ENCODE peak calls at places on chromosomes 7 and 10, in nine cellular contexts. One of them, this sample, is unnamed.

GRCh38 chr10:102612964-102613275 is 31.4 kb upstream of the TRIM8 start:
- DNase-seq in psoas muscle: no peak
- DNase-seq in lower lobe of right lung: peak; percentile 29
- DNase-seq in H1: no peak
- DNase-seq in mesenchymal stem cell: no peak
- DNase-seq in CD8-positive, alpha-beta T cell: peak; percentile 49
- DNase-seq in uterus: no peak
- DNase-seq in RWPE2: peak; percentile 18
- DNase-seq in fibroblast of lung: no peak
- DNase-seq in this sample: no peak

GRCh38 chr10:107034023-107034422 is 130.5 kb downstream of the SORCS1 start:
- DNase-seq in psoas muscle: no peak
- DNase-seq in lower lobe of right lung: no peak
- DNase-seq in H1: no peak
- DNase-seq in mesenchymal stem cell: no peak
- DNase-seq in CD8-positive, alpha-beta T cell: no peak
- DNase-seq in uterus: no peak
- DNase-seq in RWPE2: no peak
- DNase-seq in fibroblast of lung: no peak
- DNase-seq in this sample: no peak

GRCh38 chr7:151411551-151411950 is 1.7 kb upstream of the WDR86 start:
- DNase-seq in psoas muscle: peak; percentile 28
- DNase-seq in lower lobe of right lung: no peak
- DNase-seq in H1: no peak
- DNase-seq in mesenchymal stem cell: no peak
- DNase-seq in CD8-positive, alpha-beta T cell: no peak
- DNase-seq in uterus: no peak
- DNase-seq in RWPE2: no peak
- DNase-seq in fibroblast of lung: no peak
- DNase-seq in this sample: no peak

GRCh38 chr10:125629758-125630376 is 53.1 kb downstream of the TEX36 start:
- DNase-seq in psoas muscle: no peak
- DNase-seq in lower lobe of right lung: no peak
- DNase-seq in H1: no peak
- DNase-seq in mesenchymal stem cell: peak; percentile 10
- DNase-seq in CD8-positive, alpha-beta T cell: no peak
- DNase-seq in uterus: no peak
- DNase-seq in RWPE2: no peak
- DNase-seq in fibroblast of lung: peak; percentile 35
- DNase-seq in this sample: no peak

GRCh38 chr10:119693262-119693957 is 32.4 kb upstream of the INPP5F start:
- DNase-seq in psoas muscle: no peak
- DNase-seq in lower lobe of right lung: no peak
- DNase-seq in H1: no peak
- DNase-seq in mesenchymal stem cell: peak; percentile 57
- DNase-seq in CD8-positive, alpha-beta T cell: no peak
- DNase-seq in uterus: no peak
- DNase-seq in RWPE2: no peak
- DNase-seq in fibroblast of lung: peak; percentile 44
- DNase-seq in this sample: no peak

GRCh38 chr7:55239406-55239805 is 125.7 kb upstream of the LANCL2 start:
- DNase-seq in psoas muscle: no peak
- DNase-seq in lower lobe of right lung: no peak
- DNase-seq in H1: no peak
- DNase-seq in mesenchymal stem cell: no peak
- DNase-seq in CD8-positive, alpha-beta T cell: no peak
- DNase-seq in uterus: no peak
- DNase-seq in RWPE2: no peak
- DNase-seq in fibroblast of lung: no peak
- DNase-seq in this sample: no peak

GRCh38 chr7:132475669-132476116 is 100.6 kb downstream of the PLXNA4 start:
- DNase-seq in psoas muscle: no peak
- DNase-seq in lower lobe of right lung: no peak
- DNase-seq in H1: no peak
- DNase-seq in mesenchymal stem cell: no peak
- DNase-seq in CD8-positive, alpha-beta T cell: no peak
- DNase-seq in uterus: no peak
- DNase-seq in RWPE2: no peak
- DNase-seq in fibroblast of lung: peak; percentile 16
- DNase-seq in this sample: no peak

GRCh38 chr10:131556061-131556896 is 244.8 kb upstream of the TCERG1L start:
- DNase-seq in psoas muscle: no peak
- DNase-seq in lower lobe of right lung: no peak
- DNase-seq in H1: no peak
- DNase-seq in mesenchymal stem cell: no peak
- DNase-seq in CD8-positive, alpha-beta T cell: no peak
- DNase-seq in uterus: no peak
- DNase-seq in RWPE2: no peak
- DNase-seq in fibroblast of lung: no peak
- DNase-seq in this sample: no peak

GRCh38 chr10:100879741-100880360 is 32.9 kb upstream of the SLF2 start:
- DNase-seq in psoas muscle: no peak
- DNase-seq in lower lobe of right lung: no peak
- DNase-seq in H1: no peak
- DNase-seq in mesenchymal stem cell: no peak
- DNase-seq in CD8-positive, alpha-beta T cell: no peak
- DNase-seq in uterus: no peak
- DNase-seq in RWPE2: no peak
- DNase-seq in fibroblast of lung: no peak
- DNase-seq in this sample: no peak

GRCh38 chr7:124071843-124072242 is 39.0 kb upstream of the TMEM229A start:
- DNase-seq in psoas muscle: no peak
- DNase-seq in lower lobe of right lung: no peak
- DNase-seq in H1: no peak
- DNase-seq in mesenchymal stem cell: no peak
- DNase-seq in CD8-positive, alpha-beta T cell: no peak
- DNase-seq in uterus: no peak
- DNase-seq in RWPE2: no peak
- DNase-seq in fibroblast of lung: no peak
- DNase-seq in this sample: no peak

GRCh38 chr10:78505657-78506056 is 472.0 kb downstream of the RPS24 start:
- DNase-seq in psoas muscle: no peak
- DNase-seq in lower lobe of right lung: no peak
- DNase-seq in H1: no peak
- DNase-seq in mesenchymal stem cell: no peak
- DNase-seq in CD8-positive, alpha-beta T cell: no peak
- DNase-seq in uterus: no peak
- DNase-seq in RWPE2: no peak
- DNase-seq in fibroblast of lung: peak; percentile 33
- DNase-seq in this sample: no peak

DNA sequence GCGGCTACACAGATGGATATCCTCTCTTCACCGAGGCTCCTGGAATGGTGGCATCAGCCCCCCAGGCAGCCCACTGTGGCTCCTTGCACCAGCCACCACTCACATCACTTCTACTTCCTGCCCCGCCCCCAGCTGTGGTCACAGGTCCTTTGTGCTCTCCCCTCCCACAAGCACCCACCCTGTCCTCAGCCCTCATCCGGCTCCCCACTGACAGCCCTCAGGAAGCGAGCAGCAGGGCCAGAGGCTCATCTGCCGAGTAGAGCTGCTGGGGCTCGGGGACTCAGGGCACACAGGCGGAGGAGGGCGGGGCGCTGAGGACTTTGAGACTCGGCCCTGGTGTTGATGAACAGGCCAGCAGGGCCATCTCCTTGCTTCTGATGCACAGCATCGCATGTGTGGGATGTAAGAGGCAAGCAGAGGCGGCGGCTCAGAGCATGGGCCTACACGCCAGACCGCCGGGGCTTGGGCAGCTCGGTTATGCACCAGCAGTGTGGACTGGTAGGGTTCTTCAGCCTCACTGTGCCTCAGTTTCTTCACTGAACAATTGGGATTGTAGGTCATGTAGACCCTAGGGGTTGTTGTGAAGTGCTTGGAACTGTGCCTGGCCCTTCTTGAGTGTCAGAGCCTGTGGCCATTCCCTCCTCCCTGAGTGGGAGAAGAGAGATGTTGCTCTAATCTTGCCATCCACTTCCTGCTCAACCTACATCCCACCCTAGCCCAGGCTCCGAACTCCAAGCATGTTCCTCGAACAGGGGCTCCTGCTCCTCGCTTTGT is at the start of gene PRF1:
- DNase-seq in psoas muscle: peak; percentile 66
- DNase-seq in lower lobe of right lung: peak; percentile 65
- DNase-seq in H1: no peak
- DNase-seq in mesenchymal stem cell: no peak
- DNase-seq in CD8-positive, alpha-beta T cell: peak; percentile 90
- DNase-seq in uterus: no peak
- DNase-seq in RWPE2: no peak
- DNase-seq in fibroblast of lung: no peak
- DNase-seq in this sample: no peak
- H3K9me3 ChIP-seq in psoas muscle: no peaks in the 10 kb centered on the region
- H3K9me3 ChIP-seq in lower lobe of right lung: no peaks in the 10 kb centered on the region
- H3K9me3 ChIP-seq in H1: no peaks in the 10 kb centered on the region
- H3K9me3 ChIP-seq in mesenchymal stem cell: no peaks in the 10 kb centered on the region
- H3K9me3 ChIP-seq in CD8-positive, alpha-beta T cell: no peaks in the 10 kb centered on the region
- H3K9me3 ChIP-seq in uterus: no peaks in the 10 kb centered on the region
- H3K9me3 ChIP-seq in RWPE2: no peaks in the 10 kb centered on the region
- H3K9me3 ChIP-seq in fibroblast of lung: no peaks in the 10 kb centered on the region
- H3K9me3 ChIP-seq in this sample: no peaks in the 10 kb centered on the region

DNA sequence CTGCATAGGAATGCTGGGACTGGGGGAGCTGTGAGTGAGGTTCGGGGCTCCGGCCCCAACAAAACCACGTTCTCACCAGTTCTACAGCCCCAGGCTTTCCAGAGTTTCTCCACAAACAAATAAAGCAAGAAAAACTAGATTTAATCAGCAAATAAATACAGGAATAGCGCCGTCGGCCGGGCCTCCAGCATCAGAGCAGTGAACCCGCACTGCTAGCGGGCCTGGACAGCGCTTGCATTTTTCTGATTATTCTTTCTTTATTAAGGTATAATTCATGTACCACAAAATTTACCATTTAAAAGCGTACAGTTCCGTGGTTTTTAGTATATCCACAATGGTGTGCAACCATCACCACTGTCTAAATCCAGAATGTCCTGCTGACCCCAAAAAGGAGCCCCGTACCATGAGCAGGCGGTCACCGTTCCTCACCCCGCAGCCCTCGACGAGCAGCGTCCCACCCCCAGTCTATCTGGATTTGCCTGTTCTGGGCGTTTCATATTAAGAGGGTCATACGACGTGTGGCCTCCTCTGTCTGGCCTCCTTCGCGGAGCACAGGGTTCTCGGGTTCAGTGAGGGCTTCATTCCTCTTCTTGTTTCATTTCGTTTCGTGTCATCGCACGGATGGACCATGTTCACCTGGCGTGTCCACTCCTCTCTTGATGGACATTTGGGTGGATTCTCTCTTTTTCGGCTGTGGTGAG is 35.5 kb upstream of the FOXL3 start:
- DNase-seq in psoas muscle: peak; percentile 40
- DNase-seq in lower lobe of right lung: peak; percentile 31
- DNase-seq in H1: no peak
- DNase-seq in mesenchymal stem cell: no peak
- DNase-seq in CD8-positive, alpha-beta T cell: no peak
- DNase-seq in uterus: no peak
- DNase-seq in RWPE2: no peak
- DNase-seq in fibroblast of lung: no peak
- DNase-seq in this sample: peak; percentile 24
- H3K36me3 ChIP-seq in psoas muscle: peaks cover 2% of the 10 kb centered on the region
- H3K36me3 ChIP-seq in lower lobe of right lung: peaks cover 83% of the 10 kb centered on the region
- H3K36me3 ChIP-seq in H1: peaks cover 61% of the 10 kb centered on the region
- H3K36me3 ChIP-seq in mesenchymal stem cell: peaks cover 100% of the 10 kb centered on the region
- H3K36me3 ChIP-seq in CD8-positive, alpha-beta T cell: no peaks in the 10 kb centered on the region
- H3K36me3 ChIP-seq in uterus: no peaks in the 10 kb centered on the region
- H3K36me3 ChIP-seq in RWPE2: peaks cover 17% of the 10 kb centered on the region
- H3K36me3 ChIP-seq in fibroblast of lung: peaks cover 47% of the 10 kb centered on the region
- H3K36me3 ChIP-seq in this sample: no peaks in the 10 kb centered on the region

GRCh38 chr10:43606323-43607198 is at the start of gene ZNF485:
- DNase-seq in psoas muscle: peak; percentile 87
- DNase-seq in lower lobe of right lung: peak; percentile 84
- DNase-seq in H1: peak; percentile 33
- DNase-seq in mesenchymal stem cell: peak; percentile 61
- DNase-seq in CD8-positive, alpha-beta T cell: peak; percentile 71
- DNase-seq in uterus: peak; percentile 62
- DNase-seq in RWPE2: peak; percentile 69
- DNase-seq in fibroblast of lung: peak; percentile 66
- DNase-seq in this sample: peak; percentile 91

GRCh38 chr10:43605850-43606322 is 352 bp upstream of the ZNF485 start:
- DNase-seq in psoas muscle: no peak
- DNase-seq in lower lobe of right lung: no peak
- DNase-seq in H1: no peak
- DNase-seq in mesenchymal stem cell: no peak
- DNase-seq in CD8-positive, alpha-beta T cell: no peak
- DNase-seq in uterus: no peak
- DNase-seq in RWPE2: no peak
- DNase-seq in fibroblast of lung: no peak
- DNase-seq in this sample: no peak

GRCh38 chr10:43607199-43607573 is 948 bp downstream of the ZNF485 start:
- DNase-seq in psoas muscle: no peak
- DNase-seq in lower lobe of right lung: no peak
- DNase-seq in H1: no peak
- DNase-seq in mesenchymal stem cell: no peak
- DNase-seq in CD8-positive, alpha-beta T cell: no peak
- DNase-seq in uterus: no peak
- DNase-seq in RWPE2: no peak
- DNase-seq in fibroblast of lung: no peak
- DNase-seq in this sample: no peak

DNA sequence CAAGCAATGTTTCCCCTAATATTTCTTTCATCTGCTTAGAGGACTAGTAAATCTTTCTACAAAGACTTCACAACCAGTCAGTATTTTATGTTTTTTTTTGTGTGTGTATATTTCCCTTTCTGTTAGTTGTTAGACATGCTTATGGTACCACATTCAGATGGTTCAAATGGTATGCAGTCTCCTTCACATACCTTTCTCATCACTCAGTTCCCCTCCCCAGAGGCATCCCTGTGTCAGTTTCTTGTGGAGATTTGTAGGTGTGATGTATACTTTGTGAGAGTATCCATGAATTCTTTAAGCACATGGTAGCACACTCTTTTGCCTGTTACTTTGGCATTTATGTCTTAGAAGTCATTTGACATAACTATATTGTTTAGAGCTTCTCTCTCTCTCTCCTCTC is 4.4 kb downstream of the ZNF485 start:
- DNase-seq in psoas muscle: no peak
- DNase-seq in lower lobe of right lung: no peak
- DNase-seq in H1: no peak
- DNase-seq in mesenchymal stem cell: no peak
- DNase-seq in CD8-positive, alpha-beta T cell: no peak
- DNase-seq in uterus: no peak
- DNase-seq in RWPE2: no peak
- DNase-seq in fibroblast of lung: peak; percentile 53
- DNase-seq in this sample: no peak
- H3K9me3 ChIP-seq in psoas muscle: peaks cover under 1% of the 10 kb centered on the region
- H3K9me3 ChIP-seq in lower lobe of right lung: peaks cover 4% of the 10 kb centered on the region
- H3K9me3 ChIP-seq in H1: peaks cover 14% of the 10 kb centered on the region
- H3K9me3 ChIP-seq in mesenchymal stem cell: peaks cover 43% of the 10 kb centered on the region
- H3K9me3 ChIP-seq in CD8-positive, alpha-beta T cell: no peaks in the 10 kb centered on the region
- H3K9me3 ChIP-seq in uterus: no peaks in the 10 kb centered on the region
- H3K9me3 ChIP-seq in RWPE2: peaks cover 8% of the 10 kb centered on the region
- H3K9me3 ChIP-seq in fibroblast of lung: no peaks in the 10 kb centered on the region
- H3K9me3 ChIP-seq in this sample: peaks cover 23% of the 10 kb centered on the region

DNA sequence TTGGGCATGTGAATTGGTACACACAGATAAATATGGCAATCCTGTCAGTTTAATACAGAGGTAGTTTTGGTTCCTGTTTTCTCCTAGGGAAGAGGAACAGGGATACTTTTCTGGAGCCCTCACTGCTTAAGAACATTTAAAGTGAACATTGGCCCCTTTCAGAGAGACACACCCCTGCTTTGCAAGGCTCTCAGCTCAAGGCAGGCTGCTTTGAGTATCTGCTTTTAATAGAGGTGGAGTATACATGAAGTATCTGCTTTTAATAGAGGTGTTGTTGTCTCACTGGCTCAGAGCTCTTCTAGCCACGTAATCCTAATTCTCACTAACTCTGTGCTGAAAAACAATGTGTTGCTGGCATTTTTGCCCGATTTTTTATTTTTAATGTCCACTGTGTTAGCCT is 38.9 kb downstream of the CYP51A1 start:
- DNase-seq in psoas muscle: no peak
- DNase-seq in lower lobe of right lung: no peak
- DNase-seq in H1: no peak
- DNase-seq in mesenchymal stem cell: no peak
- DNase-seq in CD8-positive, alpha-beta T cell: no peak
- DNase-seq in uterus: no peak
- DNase-seq in RWPE2: no peak
- DNase-seq in fibroblast of lung: no peak
- DNase-seq in this sample: no peak
- H3K36me3 ChIP-seq in psoas muscle: peaks cover 23% of the 10 kb centered on the region
- H3K36me3 ChIP-seq in lower lobe of right lung: peaks cover 90% of the 10 kb centered on the region
- H3K36me3 ChIP-seq in H1: peaks cover 21% of the 10 kb centered on the region
- H3K36me3 ChIP-seq in mesenchymal stem cell: peaks cover 81% of the 10 kb centered on the region
- H3K36me3 ChIP-seq in CD8-positive, alpha-beta T cell: peaks cover 31% of the 10 kb centered on the region
- H3K36me3 ChIP-seq in uterus: no peaks in the 10 kb centered on the region
- H3K36me3 ChIP-seq in RWPE2: peaks cover 74% of the 10 kb centered on the region
- H3K36me3 ChIP-seq in fibroblast of lung: peaks cover 1% of the 10 kb centered on the region
- H3K36me3 ChIP-seq in this sample: peaks cover 89% of the 10 kb centered on the region